ENCODE peak calls at places on chromosomes 1 and 21, in six cellular contexts. One of them, this sample, is unnamed.

GRCh38 chr1:159921700-159922498 is 3.4 kb downstream of the TAGLN2 start:
- DNase-seq in choroid plexus epithelial cell: no peak
- DNase-seq in IMR-90: peak
- DNase-seq in CD4-positive, alpha-beta T cell: no peak
- DNase-seq in B cell: peak
- DNase-seq in CD8-positive, alpha-beta T cell: peak
- DNase-seq in this sample: no peak

GRCh38 chr21:25939396-25939761 is 204.6 kb downstream of the GABPA start:
- DNase-seq in CD4-positive, alpha-beta T cell: no peak
- DNase-seq in IMR-90: no peak
- DNase-seq in B cell: no peak
- DNase-seq in choroid plexus epithelial cell: no peak
- DNase-seq in CD8-positive, alpha-beta T cell: no peak
- DNase-seq in this sample: no peak

GRCh38 chr21:46002841-46003574 is 21.4 kb downstream of the COL6A1 start:
- DNase-seq in CD4-positive, alpha-beta T cell: no peak
- DNase-seq in IMR-90: no peak
- DNase-seq in CD8-positive, alpha-beta T cell: no peak
- DNase-seq in B cell: no peak
- DNase-seq in choroid plexus epithelial cell: no peak
- DNase-seq in this sample: peak

GRCh38 chr1:156126701-156127534 is 12.4 kb downstream of the LMNA start:
- DNase-seq in CD8-positive, alpha-beta T cell: peak
- DNase-seq in B cell: peak
- DNase-seq in IMR-90: peak
- DNase-seq in CD4-positive, alpha-beta T cell: peak
- DNase-seq in choroid plexus epithelial cell: peak
- DNase-seq in this sample: no peak

GRCh38 chr21:17462276-17462981 is 50.4 kb upstream of the CXADR start:
- DNase-seq in CD4-positive, alpha-beta T cell: no peak
- DNase-seq in IMR-90: peak
- DNase-seq in choroid plexus epithelial cell: peak
- DNase-seq in B cell: no peak
- DNase-seq in CD8-positive, alpha-beta T cell: no peak
- DNase-seq in this sample: no peak

GRCh38 chr1:41619511-41620364 is 135.3 kb upstream of the EDN2 start:
- DNase-seq in IMR-90: no peak
- DNase-seq in CD8-positive, alpha-beta T cell: no peak
- DNase-seq in choroid plexus epithelial cell: no peak
- DNase-seq in CD4-positive, alpha-beta T cell: no peak
- DNase-seq in B cell: no peak
- DNase-seq in this sample: peak

GRCh38 chr1:236753554-236753953 is 41.5 kb upstream of the MTR start:
- DNase-seq in choroid plexus epithelial cell: peak
- DNase-seq in CD4-positive, alpha-beta T cell: no peak
- DNase-seq in CD8-positive, alpha-beta T cell: no peak
- DNase-seq in IMR-90: peak
- DNase-seq in B cell: no peak
- DNase-seq in this sample: no peak

GRCh38 chr1:66438062-66438970 is 95.6 kb upstream of the SGIP1 start:
- DNase-seq in choroid plexus epithelial cell: no peak
- DNase-seq in IMR-90: no peak
- DNase-seq in CD8-positive, alpha-beta T cell: no peak
- DNase-seq in B cell: no peak
- DNase-seq in CD4-positive, alpha-beta T cell: no peak
- DNase-seq in this sample: no peak

GRCh38 chr1:225484657-225485606 is 57.1 kb upstream of the LBR start:
- DNase-seq in IMR-90: no peak
- DNase-seq in CD8-positive, alpha-beta T cell: no peak
- DNase-seq in CD4-positive, alpha-beta T cell: no peak
- DNase-seq in B cell: no peak
- DNase-seq in choroid plexus epithelial cell: no peak
- DNase-seq in this sample: peak

GRCh38 chr1:91503975-91504530 is 3.4 kb downstream of the CDC7 start:
- DNase-seq in CD4-positive, alpha-beta T cell: no peak
- DNase-seq in CD8-positive, alpha-beta T cell: no peak
- DNase-seq in B cell: no peak
- DNase-seq in choroid plexus epithelial cell: no peak
- DNase-seq in IMR-90: no peak
- DNase-seq in this sample: no peak

GRCh38 chr1:234769284-234769998 is 159.5 kb upstream of the IRF2BP2 start:
- DNase-seq in CD8-positive, alpha-beta T cell: no peak
- DNase-seq in choroid plexus epithelial cell: no peak
- DNase-seq in CD4-positive, alpha-beta T cell: no peak
- DNase-seq in IMR-90: no peak
- DNase-seq in B cell: no peak
- DNase-seq in this sample: no peak

GRCh38 chr1:53196485-53197271 is at the start of gene CPT2:
- DNase-seq in choroid plexus epithelial cell: peak
- DNase-seq in CD4-positive, alpha-beta T cell: peak
- DNase-seq in CD8-positive, alpha-beta T cell: peak
- DNase-seq in B cell: peak
- DNase-seq in IMR-90: peak
- DNase-seq in this sample: peak
- TF ChIP-seq CTCF in choroid plexus epithelial cell: peak
- TF ChIP-seq CTCF in CD4-positive, alpha-beta T cell: no peak
- TF ChIP-seq CTCF in CD8-positive, alpha-beta T cell: no peak
- TF ChIP-seq CTCF in B cell: no peak
- TF ChIP-seq CTCF in IMR-90: peak
- TF ChIP-seq CTCF in this sample: peak

DNA sequence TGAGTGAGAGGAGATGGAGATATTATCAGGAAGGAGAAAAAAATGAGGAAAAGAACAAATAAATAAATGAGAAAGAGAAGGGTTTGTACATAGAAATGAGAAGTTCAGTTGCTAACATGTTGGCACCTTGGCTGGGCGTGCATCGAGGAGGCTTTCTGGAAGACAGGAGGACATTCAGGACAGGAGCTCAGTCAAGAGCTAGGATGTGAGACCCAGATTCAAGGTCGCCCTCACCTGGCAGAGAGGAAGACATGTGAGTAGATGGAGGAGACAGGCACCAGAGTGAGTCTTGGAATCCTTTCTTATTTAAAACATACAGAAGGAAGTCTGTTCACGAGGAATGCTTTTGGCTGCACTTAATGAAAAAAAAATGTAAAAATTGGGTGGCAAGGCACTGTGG is 640.9 kb downstream of the NPHP4 start:
- DNase-seq in choroid plexus epithelial cell: no peak
- DNase-seq in B cell: no peak
- DNase-seq in IMR-90: no peak
- DNase-seq in CD8-positive, alpha-beta T cell: no peak
- DNase-seq in CD4-positive, alpha-beta T cell: no peak
- DNase-seq in this sample: no peak
- TF ChIP-seq CTCF in choroid plexus epithelial cell: no peak
- TF ChIP-seq CTCF in B cell: no peak
- TF ChIP-seq CTCF in IMR-90: no peak
- TF ChIP-seq CTCF in CD8-positive, alpha-beta T cell: no peak
- TF ChIP-seq CTCF in CD4-positive, alpha-beta T cell: no peak
- TF ChIP-seq CTCF in this sample: no peak

GRCh38 chr1:181486098-181486420 is 2.7 kb downstream of the CACNA1E start:
- DNase-seq in choroid plexus epithelial cell: no peak
- DNase-seq in CD4-positive, alpha-beta T cell: no peak
- DNase-seq in CD8-positive, alpha-beta T cell: no peak
- DNase-seq in IMR-90: no peak
- DNase-seq in B cell: no peak
- DNase-seq in this sample: no peak
- TF ChIP-seq CTCF in choroid plexus epithelial cell: no peak
- TF ChIP-seq CTCF in CD4-positive, alpha-beta T cell: no peak
- TF ChIP-seq CTCF in CD8-positive, alpha-beta T cell: no peak
- TF ChIP-seq CTCF in IMR-90: no peak
- TF ChIP-seq CTCF in B cell: no peak
- TF ChIP-seq CTCF in this sample: no peak

GRCh38 chr1:34926156-34926555 is 3.3 kb downstream of the DLGAP3 start:
- DNase-seq in CD8-positive, alpha-beta T cell: no peak
- DNase-seq in choroid plexus epithelial cell: no peak
- DNase-seq in B cell: no peak
- DNase-seq in CD4-positive, alpha-beta T cell: no peak
- DNase-seq in IMR-90: no peak
- DNase-seq in this sample: peak

GRCh38 chr1:34926894-34927293 is 2.6 kb downstream of the DLGAP3 start:
- DNase-seq in CD8-positive, alpha-beta T cell: no peak
- DNase-seq in choroid plexus epithelial cell: no peak
- DNase-seq in B cell: no peak
- DNase-seq in IMR-90: no peak
- DNase-seq in CD4-positive, alpha-beta T cell: no peak
- DNase-seq in this sample: peak

GRCh38 chr1:34925730-34926129 is 3.7 kb downstream of the DLGAP3 start:
- DNase-seq in choroid plexus epithelial cell: no peak
- DNase-seq in CD8-positive, alpha-beta T cell: no peak
- DNase-seq in CD4-positive, alpha-beta T cell: no peak
- DNase-seq in IMR-90: no peak
- DNase-seq in B cell: no peak
- DNase-seq in this sample: peak

GRCh38 chr1:34928066-34928864 is 1.2 kb downstream of the DLGAP3 start:
- DNase-seq in B cell: no peak
- DNase-seq in IMR-90: no peak
- DNase-seq in CD8-positive, alpha-beta T cell: no peak
- DNase-seq in CD4-positive, alpha-beta T cell: no peak
- DNase-seq in choroid plexus epithelial cell: no peak
- DNase-seq in this sample: peak

GRCh38 chr1:34927316-34927715 is 2.1 kb downstream of the DLGAP3 start:
- DNase-seq in choroid plexus epithelial cell: no peak
- DNase-seq in CD8-positive, alpha-beta T cell: no peak
- DNase-seq in CD4-positive, alpha-beta T cell: no peak
- DNase-seq in B cell: no peak
- DNase-seq in IMR-90: no peak
- DNase-seq in this sample: peak
- TF ChIP-seq CTCF in choroid plexus epithelial cell: no peak
- TF ChIP-seq CTCF in CD8-positive, alpha-beta T cell: no peak
- TF ChIP-seq CTCF in CD4-positive, alpha-beta T cell: no peak
- TF ChIP-seq CTCF in B cell: no peak
- TF ChIP-seq CTCF in IMR-90: no peak
- TF ChIP-seq CTCF in this sample: no peak

GRCh38 chr1:208475951-208476824 is 232.0 kb upstream of the PLXNA2 start:
- DNase-seq in CD4-positive, alpha-beta T cell: no peak
- DNase-seq in IMR-90: no peak
- DNase-seq in B cell: no peak
- DNase-seq in CD8-positive, alpha-beta T cell: no peak
- DNase-seq in choroid plexus epithelial cell: peak
- DNase-seq in this sample: no peak
- TF ChIP-seq CTCF in CD4-positive, alpha-beta T cell: no peak
- TF ChIP-seq CTCF in IMR-90: peak
- TF ChIP-seq CTCF in B cell: no peak
- TF ChIP-seq CTCF in CD8-positive, alpha-beta T cell: no peak
- TF ChIP-seq CTCF in choroid plexus epithelial cell: peak
- TF ChIP-seq CTCF in this sample: no peak

GRCh38 chr1:228226956-228227791 is 19.3 kb downstream of the OBSCN start:
- DNase-seq in CD8-positive, alpha-beta T cell: no peak
- DNase-seq in choroid plexus epithelial cell: peak
- DNase-seq in CD4-positive, alpha-beta T cell: no peak
- DNase-seq in B cell: no peak
- DNase-seq in IMR-90: peak
- DNase-seq in this sample: no peak
- TF ChIP-seq CTCF in CD8-positive, alpha-beta T cell: no peak
- TF ChIP-seq CTCF in choroid plexus epithelial cell: peak
- TF ChIP-seq CTCF in CD4-positive, alpha-beta T cell: no peak
- TF ChIP-seq CTCF in B cell: no peak
- TF ChIP-seq CTCF in IMR-90: peak
- TF ChIP-seq CTCF in this sample: no peak

GRCh38 chr1:84668185-84668584 is 22.1 kb downstream of the SSX2IP start:
- DNase-seq in choroid plexus epithelial cell: no peak
- DNase-seq in B cell: peak
- DNase-seq in CD4-positive, alpha-beta T cell: no peak
- DNase-seq in IMR-90: no peak
- DNase-seq in CD8-positive, alpha-beta T cell: no peak
- DNase-seq in this sample: no peak
- TF ChIP-seq CTCF in choroid plexus epithelial cell: peak
- TF ChIP-seq CTCF in B cell: no peak
- TF ChIP-seq CTCF in CD4-positive, alpha-beta T cell: peak
- TF ChIP-seq CTCF in IMR-90: peak
- TF ChIP-seq CTCF in CD8-positive, alpha-beta T cell: no peak
- TF ChIP-seq CTCF in this sample: no peak

DNA sequence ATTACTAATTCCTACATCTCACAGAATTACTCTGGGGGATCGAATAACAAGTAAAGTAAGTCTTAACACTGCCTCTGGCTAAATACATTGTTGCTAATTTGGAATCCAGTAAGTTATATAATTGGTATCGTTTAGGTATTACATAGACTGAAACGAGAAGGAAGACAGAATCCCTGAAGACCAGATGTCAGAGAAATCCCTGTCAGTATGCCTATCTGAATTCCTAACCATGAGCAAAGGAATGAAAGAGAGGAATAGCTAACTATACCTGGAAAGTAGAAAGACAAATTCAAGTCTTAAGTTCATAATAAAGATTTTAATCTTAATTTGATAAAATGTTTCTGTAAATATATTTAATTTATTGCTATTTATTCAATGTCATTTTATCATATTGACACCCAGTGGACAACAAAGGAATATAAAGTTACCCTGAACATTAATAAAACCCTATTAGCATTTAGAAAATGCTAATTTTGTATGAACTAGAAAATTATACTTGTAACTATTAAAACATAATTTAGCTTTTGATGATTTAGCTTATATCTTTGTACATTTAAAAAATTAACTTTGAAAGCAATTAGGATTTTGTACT is 11.4 kb downstream of the DEPDC1 start:
- DNase-seq in CD4-positive, alpha-beta T cell: no peak
- DNase-seq in IMR-90: no peak
- DNase-seq in B cell: no peak
- DNase-seq in CD8-positive, alpha-beta T cell: no peak
- DNase-seq in choroid plexus epithelial cell: no peak
- DNase-seq in this sample: no peak
- TF ChIP-seq CTCF in CD4-positive, alpha-beta T cell: no peak
- TF ChIP-seq CTCF in IMR-90: no peak
- TF ChIP-seq CTCF in B cell: no peak
- TF ChIP-seq CTCF in CD8-positive, alpha-beta T cell: no peak
- TF ChIP-seq CTCF in choroid plexus epithelial cell: peak
- TF ChIP-seq CTCF in this sample: no peak

GRCh38 chr21:15826147-15826780 is 96.5 kb downstream of the USP25 start:
- DNase-seq in CD4-positive, alpha-beta T cell: no peak
- DNase-seq in B cell: peak
- DNase-seq in CD8-positive, alpha-beta T cell: peak
- DNase-seq in IMR-90: peak
- DNase-seq in choroid plexus epithelial cell: peak
- DNase-seq in this sample: no peak
- TF ChIP-seq CTCF in CD4-positive, alpha-beta T cell: peak
- TF ChIP-seq CTCF in B cell: peak
- TF ChIP-seq CTCF in CD8-positive, alpha-beta T cell: peak
- TF ChIP-seq CTCF in IMR-90: peak
- TF ChIP-seq CTCF in choroid plexus epithelial cell: peak
- TF ChIP-seq CTCF in this sample: peak